ENCODE peak calls at places on chromosomes 11 and 22, in ten cellular contexts. One of them, this sample, is unnamed.
A peak's percentile ranks its signal among the peaks of the same experiment; 100 is the strongest.

GRCh38 chr22:18032455-18033101 is 8.2 kb upstream of the MICAL3 start:
- DNase-seq in neural crest cell: no peak
- DNase-seq in SIG-M5: no peak
- DNase-seq in HFF-Myc: peak; percentile 80
- DNase-seq in activated CD8-positive, alpha-beta T cell treated with anti-CD3 and anti-CD28 coated beads for 36 hours: no peak
- DNase-seq in uterus: peak; percentile 73
- DNase-seq in B cell: no peak
- DNase-seq in T47D: no peak
- DNase-seq in right lobe of liver: no peak
- DNase-seq in iPS DF 19.7: no peak
- DNase-seq in this sample: no peak

GRCh38 chr11:66951927-66952337 is 6.3 kb downstream of the PC start:
- DNase-seq in neural crest cell: no peak
- DNase-seq in SIG-M5: no peak
- DNase-seq in HFF-Myc: peak; percentile 70
- DNase-seq in activated CD8-positive, alpha-beta T cell treated with anti-CD3 and anti-CD28 coated beads for 36 hours: no peak
- DNase-seq in uterus: no peak
- DNase-seq in B cell: no peak
- DNase-seq in T47D: no peak
- DNase-seq in right lobe of liver: no peak
- DNase-seq in iPS DF 19.7: no peak
- DNase-seq in this sample: no peak

GRCh38 chr11:723120-723883 is 17.3 kb downstream of the EPS8L2 start:
- DNase-seq in neural crest cell: no peak
- DNase-seq in SIG-M5: no peak
- DNase-seq in HFF-Myc: no peak
- DNase-seq in activated CD8-positive, alpha-beta T cell treated with anti-CD3 and anti-CD28 coated beads for 36 hours: peak; percentile 77
- DNase-seq in uterus: no peak
- DNase-seq in B cell: peak; percentile 85
- DNase-seq in T47D: peak; percentile 64
- DNase-seq in right lobe of liver: peak; percentile 50
- DNase-seq in iPS DF 19.7: no peak
- DNase-seq in this sample: peak; percentile 36

GRCh38 chr22:37282385-37282677 is at the start of gene CYTH4:
- DNase-seq in neural crest cell: no peak
- DNase-seq in SIG-M5: no peak
- DNase-seq in HFF-Myc: no peak
- DNase-seq in activated CD8-positive, alpha-beta T cell treated with anti-CD3 and anti-CD28 coated beads for 36 hours: peak; percentile 91
- DNase-seq in uterus: no peak
- DNase-seq in B cell: peak; percentile 77
- DNase-seq in T47D: no peak
- DNase-seq in right lobe of liver: peak; percentile 66
- DNase-seq in iPS DF 19.7: no peak
- DNase-seq in this sample: no peak

GRCh38 chr11:12888525-12889158 is 120.5 kb upstream of the RASSF10 start:
- DNase-seq in neural crest cell: peak; percentile 84
- DNase-seq in SIG-M5: no peak
- DNase-seq in HFF-Myc: peak; percentile 73
- DNase-seq in activated CD8-positive, alpha-beta T cell treated with anti-CD3 and anti-CD28 coated beads for 36 hours: peak; percentile 88
- DNase-seq in uterus: peak; percentile 93
- DNase-seq in B cell: peak; percentile 9
- DNase-seq in T47D: peak; percentile 74
- DNase-seq in right lobe of liver: peak; percentile 85
- DNase-seq in iPS DF 19.7: peak; percentile 57
- DNase-seq in this sample: peak; percentile 67

GRCh38 chr11:119942583-119943338 is 195.2 kb downstream of the TRIM29 start:
- DNase-seq in neural crest cell: no peak
- DNase-seq in SIG-M5: no peak
- DNase-seq in HFF-Myc: no peak
- DNase-seq in activated CD8-positive, alpha-beta T cell treated with anti-CD3 and anti-CD28 coated beads for 36 hours: no peak
- DNase-seq in uterus: no peak
- DNase-seq in B cell: no peak
- DNase-seq in T47D: no peak
- DNase-seq in right lobe of liver: no peak
- DNase-seq in iPS DF 19.7: no peak
- DNase-seq in this sample: no peak

GRCh38 chr11:87301785-87302540 is 264.2 kb downstream of the TMEM135 start:
- DNase-seq in neural crest cell: no peak
- DNase-seq in SIG-M5: no peak
- DNase-seq in HFF-Myc: no peak
- DNase-seq in activated CD8-positive, alpha-beta T cell treated with anti-CD3 and anti-CD28 coated beads for 36 hours: no peak
- DNase-seq in uterus: no peak
- DNase-seq in B cell: no peak
- DNase-seq in T47D: no peak
- DNase-seq in right lobe of liver: no peak
- DNase-seq in iPS DF 19.7: no peak
- DNase-seq in this sample: no peak

GRCh38 chr22:29310863-29311339 is 4.5 kb downstream of the GAS2L1 start:
- DNase-seq in neural crest cell: peak; percentile 58
- DNase-seq in SIG-M5: no peak
- DNase-seq in HFF-Myc: peak; percentile 89
- DNase-seq in activated CD8-positive, alpha-beta T cell treated with anti-CD3 and anti-CD28 coated beads for 36 hours: peak; percentile 84
- DNase-seq in uterus: peak; percentile 98
- DNase-seq in B cell: peak; percentile 50
- DNase-seq in T47D: no peak
- DNase-seq in right lobe of liver: peak; percentile 93
- DNase-seq in iPS DF 19.7: no peak
- DNase-seq in this sample: peak; percentile 91

GRCh38 chr11:2892215-2893020 is 6.8 kb upstream of the CDKN1C start:
- DNase-seq in neural crest cell: peak; percentile 69
- DNase-seq in SIG-M5: no peak
- DNase-seq in HFF-Myc: no peak
- DNase-seq in activated CD8-positive, alpha-beta T cell treated with anti-CD3 and anti-CD28 coated beads for 36 hours: peak; percentile 84
- DNase-seq in uterus: peak; percentile 66
- DNase-seq in B cell: peak; percentile 77
- DNase-seq in T47D: peak; percentile 61
- DNase-seq in right lobe of liver: peak; percentile 67
- DNase-seq in iPS DF 19.7: no peak
- DNase-seq in this sample: no peak

GRCh38 chr11:21460082-21460481 is 732.8 kb upstream of the ANO5 start:
- DNase-seq in neural crest cell: no peak
- DNase-seq in SIG-M5: no peak
- DNase-seq in HFF-Myc: no peak
- DNase-seq in activated CD8-positive, alpha-beta T cell treated with anti-CD3 and anti-CD28 coated beads for 36 hours: no peak
- DNase-seq in uterus: no peak
- DNase-seq in B cell: no peak
- DNase-seq in T47D: no peak
- DNase-seq in right lobe of liver: no peak
- DNase-seq in iPS DF 19.7: no peak
- DNase-seq in this sample: no peak

GRCh38 chr11:5719703-5720495 is 16.3 kb upstream of the OR56B1 start:
- DNase-seq in neural crest cell: no peak
- DNase-seq in SIG-M5: no peak
- DNase-seq in HFF-Myc: no peak
- DNase-seq in activated CD8-positive, alpha-beta T cell treated with anti-CD3 and anti-CD28 coated beads for 36 hours: peak; percentile 15
- DNase-seq in uterus: no peak
- DNase-seq in B cell: no peak
- DNase-seq in T47D: no peak
- DNase-seq in right lobe of liver: no peak
- DNase-seq in iPS DF 19.7: no peak
- DNase-seq in this sample: no peak

GRCh38 chr11:62707277-62707771 is at the start of the genes BSCL2 and GNG3:
- DNase-seq in neural crest cell: peak; percentile 84
- DNase-seq in SIG-M5: no peak
- DNase-seq in HFF-Myc: no peak
- DNase-seq in activated CD8-positive, alpha-beta T cell treated with anti-CD3 and anti-CD28 coated beads for 36 hours: peak; percentile 21
- DNase-seq in uterus: no peak
- DNase-seq in B cell: peak; percentile 37
- DNase-seq in T47D: no peak
- DNase-seq in right lobe of liver: no peak
- DNase-seq in iPS DF 19.7: peak; percentile 95
- DNase-seq in this sample: peak; percentile 87